ENCODE peak calls at places on chromosomes 2 and 18, in nine cellular contexts. R is MM.1S, X is coronary artery, E is OCI-LY7, T is RWPE1, Q is pancreas, A is stomach, O is H9, W is lung. Y is an unnamed sample.

GRCh38 chr18:35303610-35304009 is 13.6 kb upstream of the ZSCAN30 start:
- DNase-seq in T (no peak), Q (no peak), X (no peak), W (no peak), R (no peak), O (no peak), A (no peak), E (no peak), Y (no peak)

GRCh38 chr18:61973273-61974115 is 80.7 kb upstream of the RNF152 start:
- DNase-seq in A (no peak), T (no peak), X (no peak), R (no peak), Q (no peak), O (no peak), W (no peak), E (no peak), Y (no peak)

GRCh38 chr2:29219374-29219773 is 104.2 kb downstream of the CLIP4 start:
- DNase-seq in Q (no peak), A (peak; percentile 17), O (no peak), W (no peak), R (no peak), T (no peak), E (no peak), X (peak; percentile 68), Y (no peak)

GRCh38 chr18:54149078-54149697 is 75.3 kb downstream of the MBD2 start:
- DNase-seq in X (no peak), W (peak; percentile 33), O (no peak), T (peak; percentile 82), Q (no peak), E (no peak), A (no peak), R (no peak), Y (peak; percentile 30)

GRCh38 chr18:39571511-39571910 is 2005.9 kb upstream of the CELF4 start:
- DNase-seq in T (no peak), E (no peak), Q (no peak), X (no peak), W (no peak), A (no peak), O (no peak), R (no peak), Y (no peak)

GRCh38 chr2:9250498-9251153 is 44.0 kb downstream of the ASAP2 start:
- DNase-seq in T (no peak), R (no peak), O (no peak), X (no peak), A (peak; percentile 45), Q (no peak), E (no peak), W (no peak), Y (no peak)

GRCh38 chr2:41710944-41711343 is 336.9 kb upstream of the PKDCC start:
- DNase-seq in X (no peak), Q (no peak), E (no peak), O (no peak), R (no peak), W (no peak), T (peak; percentile 45), A (no peak), Y (no peak)

GRCh38 chr18:31954349-31954748 is 11.4 kb upstream of the TRAPPC8 start:
- DNase-seq in E (no peak), X (no peak), T (peak; percentile 2), W (no peak), Q (no peak), A (peak; percentile 33), R (no peak), O (no peak), Y (no peak)

GRCh38 chr2:110806053-110806452 is 73.7 kb downstream of the ACOXL start:
- DNase-seq in R (no peak), T (no peak), A (no peak), Q (no peak), X (no peak), W (no peak), O (no peak), E (no peak), Y (no peak)

GRCh38 chr2:225074366-225074765 is 32.1 kb upstream of the DOCK10 start:
- DNase-seq in W (no peak), O (no peak), R (no peak), T (no peak), A (no peak), E (no peak), Q (no peak), X (no peak), Y (no peak)

GRCh38 chr2:225074919-225075681 is 32.8 kb upstream of the DOCK10 start:
- DNase-seq in X (no peak), Q (no peak), R (no peak), W (no peak), A (no peak), O (no peak), E (no peak), T (no peak), Y (no peak)

GRCh38 chr2:225073198-225073597 is 30.9 kb upstream of the DOCK10 start:
- DNase-seq in R (no peak), A (no peak), Q (no peak), O (peak; percentile 41), X (no peak), E (no peak), T (no peak), W (no peak), Y (no peak)

GRCh38 chr2:225072444-225072843 is 30.2 kb upstream of the DOCK10 start:
- DNase-seq in T (no peak), X (no peak), O (no peak), E (no peak), A (no peak), Q (no peak), W (no peak), R (no peak), Y (no peak)

GRCh38 chr2:225070811-225071210 is 28.5 kb upstream of the DOCK10 start:
- DNase-seq in W (no peak), E (no peak), T (no peak), A (no peak), Q (no peak), O (no peak), X (no peak), R (no peak), Y (peak; percentile 61)
- TF ChIP-seq CTCF in W (no peak), E (no peak), T (no peak), A (no peak), Q (no peak), O (no peak), X (no peak), R (no peak), Y (no peak)

GRCh38 chr2:71544919-71545571 is 91.7 kb downstream of the DYSF start:
- DNase-seq in R (no peak), W (no peak), Q (no peak), X (no peak), T (no peak), E (no peak), A (no peak), O (no peak), Y (no peak)
- H3K27ac ChIP-seq in R (no peak overlapping the region), W (peak overlapping the region; percentile 56), Q (no peak overlapping the region), X (no peak overlapping the region), T (no peak overlapping the region), E (no peak overlapping the region), A (peak overlapping the region; percentile 38), O (no peak overlapping the region), Y (no peak overlapping the region)

GRCh38 chr2:65000619-65001018 is 11.4 kb downstream of the SLC1A4 start:
- DNase-seq in R (no peak), O (no peak), X (no peak), Q (no peak), A (no peak), T (no peak), E (no peak), W (no peak), Y (no peak)

GRCh38 chr2:64995041-64995440 is 5.8 kb downstream of the SLC1A4 start:
- DNase-seq in W (no peak), T (no peak), A (no peak), X (no peak), O (no peak), E (no peak), R (no peak), Q (no peak), Y (no peak)

GRCh38 chr2:64999754-65000153 is 10.6 kb downstream of the SLC1A4 start:
- DNase-seq in X (no peak), R (no peak), W (no peak), A (no peak), O (no peak), T (no peak), Q (no peak), E (no peak), Y (no peak)

GRCh38 chr2:64998658-64999061 is 9.5 kb downstream of the SLC1A4 start:
- DNase-seq in X (no peak), E (no peak), A (no peak), T (no peak), O (no peak), Q (no peak), R (no peak), W (no peak), Y (no peak)

GRCh38 chr2:64996914-64997313 is 7.7 kb downstream of the SLC1A4 start:
- DNase-seq in T (no peak), W (no peak), Q (no peak), R (no peak), A (no peak), E (no peak), O (no peak), X (no peak), Y (no peak)
- TF ChIP-seq CTCF in T (no peak), W (no peak), Q (no peak), R (peak; percentile 8), A (no peak), E (no peak), O (peak; percentile 40), X (no peak), Y (no peak)

GRCh38 chr18:23825978-23826405 is 136.7 kb downstream of the LAMA3 start:
- DNase-seq in R (no peak), A (no peak), X (peak; percentile 90), W (peak; percentile 52), E (no peak), O (no peak), T (no peak), Q (no peak), Y (peak; percentile 61)

GRCh38 chr18:23825496-23825895 is 136.2 kb downstream of the LAMA3 start:
- DNase-seq in A (no peak), T (no peak), E (no peak), W (no peak), O (no peak), X (no peak), Q (no peak), R (no peak), Y (no peak)

GRCh38 chr18:23826850-23827620 is 137.8 kb downstream of the LAMA3 start:
- DNase-seq in X (no peak), W (no peak), O (no peak), A (no peak), Q (no peak), R (no peak), E (no peak), T (no peak), Y (no peak)

GRCh38 chr18:23828426-23828825 is 139.2 kb downstream of the LAMA3 start:
- DNase-seq in R (no peak), Q (no peak), O (no peak), A (no peak), E (peak; percentile 53), X (no peak), T (peak; percentile 81), W (no peak), Y (no peak)

GRCh38 chr18:23827681-23828080 is 138.4 kb downstream of the LAMA3 start:
- DNase-seq in R (no peak), E (no peak), A (no peak), T (peak; percentile 69), X (no peak), O (no peak), W (no peak), Q (no peak), Y (no peak)
- H3K27ac ChIP-seq in R (no peak overlapping the region), E (no peak overlapping the region), A (no peak overlapping the region), T (peak overlapping the region; percentile 78), X (no peak overlapping the region), O (no peak overlapping the region), W (no peak overlapping the region), Q (no peak overlapping the region), Y (no peak overlapping the region)